ENCODE peak calls at places on chromosomes 11 and 22, in four cellular contexts. D is fibroblast of villous mesenchyme, A is lower leg skin, Z is transverse colon. E is an unnamed sample.

GRCh38 chr11:121524233-121524631 is 71.5 kb upstream of the SORL1-AS1 start:
- DNase-seq in A (no peak), Z (no peak), D (no peak), E (no peak)

GRCh38 chr11:128686745-128687177 is 7.1 kb upstream of the FLI1 start:
- DNase-seq in D (peak), Z (peak), A (no peak), E (no peak)

GRCh38 chr11:117484159-117484558 is 156.5 kb downstream of the CEP164 start:
- DNase-seq in A (no peak), D (no peak), Z (no peak), E (no peak)

GRCh38 chr22:30004689-30005088 is 75.6 kb upstream of the HORMAD2 start:
- DNase-seq in D (no peak), A (no peak), Z (no peak), E (no peak)

GRCh38 chr11:131760191-131760951 is 390.0 kb downstream of the NTM start:
- DNase-seq in A (no peak), Z (no peak), D (peak), E (no peak)

GRCh38 chr11:103961010-103961409 is 75.4 kb upstream of the DDI1 start:
- DNase-seq in Z (no peak), A (no peak), D (peak), E (no peak)

GRCh38 chr22:17120711-17121234 is 387 bp downstream of the TMEM121B start:
- DNase-seq in A (no peak), Z (no peak), D (no peak), E (no peak)

GRCh38 chr22:32561163-32561562 is 86.6 kb downstream of the FBXO7 start:
- DNase-seq in D (no peak), A (no peak), Z (no peak), E (no peak)

GRCh38 chr22:42743501-42743991 is 22.9 kb upstream of the A4GALT start:
- DNase-seq in D (peak), A (peak), Z (peak), E (no peak)

GRCh38 chr11:27375370-27375769 is 12.4 kb upstream of the CCDC34 start:
- DNase-seq in Z (no peak), A (no peak), D (no peak), E (no peak)

GRCh38 chr22:22925146-22925794 is 37.7 kb downstream of the IGLL5 start:
- DNase-seq in D (no peak), A (no peak), Z (no peak), E (no peak)

GRCh38 chr22:47175761-47176359 is 413.4 kb downstream of the TBC1D22A start:
- DNase-seq in D (no peak), Z (peak), A (no peak), E (no peak)

GRCh38 chr11:31808721-31809542 is 2.2 kb downstream of the PAX6 start:
- DNase-seq in A (no peak), D (no peak), Z (no peak), E (no peak)

GRCh38 chr11:61626580-61627380 is 45.9 kb upstream of the SYT7 start:
- DNase-seq in A (peak), Z (peak), D (no peak), E (no peak)

GRCh38 chr11:65477271-65478029 is 21.4 kb upstream of the MALAT1 start:
- DNase-seq in D (peak), Z (peak), A (peak), E (peak)

GRCh38 chr22:49657275-49657973 is 170.2 kb downstream of the BRD1 start:
- DNase-seq in D (no peak), Z (peak), A (peak), E (no peak)

GRCh38 chr22:46730568-46731245 is 7.3 kb downstream of the CERK start:
- DNase-seq in A (no peak), Z (no peak), D (peak), E (no peak)

GRCh38 chr11:8338138-8338537 is 74.5 kb upstream of the LMO1 start:
- DNase-seq in D (peak), A (no peak), Z (peak), E (peak)
- TF ChIP-seq CTCF in D (peak), A (no peak), Z (peak), E (peak)

DNA sequence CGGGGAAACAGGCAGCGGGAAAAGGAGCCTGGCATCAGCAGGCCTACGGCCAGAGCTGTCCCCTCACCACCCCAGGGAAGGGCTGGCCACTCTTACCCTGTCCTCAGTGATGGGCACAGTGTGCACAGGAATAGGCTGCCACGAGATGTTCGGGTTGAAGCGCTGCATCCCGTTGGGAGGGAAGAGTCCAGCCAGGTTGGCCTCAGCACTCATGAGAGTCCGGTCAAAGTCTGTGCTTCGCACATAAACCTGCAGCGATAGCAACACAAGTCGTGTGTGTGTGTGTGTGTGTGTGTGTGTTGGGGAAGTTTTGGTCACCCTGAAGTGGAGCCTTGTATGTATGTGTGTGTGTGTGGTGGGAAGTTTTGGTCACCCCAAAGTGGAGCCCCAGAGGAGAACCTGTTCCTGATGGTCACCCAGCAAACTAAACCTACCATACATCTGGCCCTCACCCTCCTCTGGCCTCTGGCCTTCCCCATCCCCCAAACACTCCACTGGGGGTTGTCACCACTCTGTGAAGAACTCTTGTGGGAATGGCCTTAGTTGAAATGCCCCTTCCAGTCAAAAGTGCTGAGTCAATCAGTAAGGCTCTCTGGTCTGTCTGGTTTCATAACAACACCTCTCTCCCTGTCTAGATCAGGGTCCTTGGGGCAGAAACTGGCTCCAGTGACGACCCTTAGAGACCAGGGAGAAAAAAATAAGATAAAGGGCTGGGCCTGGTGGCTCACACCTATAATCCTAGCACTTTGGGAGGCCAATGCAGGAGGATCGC is 2.8 kb downstream of the ACP2 start:
- DNase-seq in D (no peak), Z (no peak), A (no peak), E (no peak)
- TF ChIP-seq CTCF in D (no peak), Z (no peak), A (no peak), E (no peak)

GRCh38 chr11:112368402-112368801 is 107.7 kb upstream of the PLET1 start:
- DNase-seq in A (no peak), Z (no peak), D (no peak), E (no peak)
- TF ChIP-seq CTCF in A (no peak), Z (no peak), D (no peak), E (no peak)

GRCh38 chr22:37258005-37258790 is 14.1 kb upstream of the RAC2 start:
- DNase-seq in D (no peak), Z (no peak), A (no peak), E (no peak)
- TF ChIP-seq CTCF in D (no peak), Z (no peak), A (no peak), E (no peak)

GRCh38 chr11:114683007-114683406 is 4.7 kb downstream of the NXPE2 start:
- DNase-seq in A (no peak), Z (no peak), D (no peak), E (no peak)
- TF ChIP-seq CTCF in A (no peak), Z (no peak), D (no peak), E (no peak)

GRCh38 chr11:30046211-30046945 is 29.5 kb upstream of the KCNA4 start:
- DNase-seq in D (no peak), A (no peak), Z (no peak), E (no peak)
- TF ChIP-seq CTCF in D (no peak), A (no peak), Z (no peak), E (no peak)